ENCODE peak calls at places on chromosomes 6 and 20, in five cellular contexts. X is AG04450, O is IMR-90, C is uterus, B is K562. Q is an unnamed sample.

GRCh38 chr20:38725959-38726848 is 1.9 kb downstream of the SLC32A1 start:
- DNase-seq in X (no peak), B (peak), C (peak), O (peak), Q (no peak)

GRCh38 chr20:25341716-25342680 is 48.6 kb downstream of the ABHD12 start:
- DNase-seq in B (no peak), C (no peak), O (peak), X (no peak), Q (peak)

GRCh38 chr6:129590408-129591022 is 119.5 kb downstream of the ARHGAP18 start:
- DNase-seq in C (no peak), B (no peak), O (peak), X (peak), Q (no peak)

GRCh38 chr6:110226261-110226660 is 46.0 kb downstream of the CDC40 start:
- DNase-seq in B (no peak), X (no peak), O (no peak), C (no peak), Q (no peak)

GRCh38 chr6:123529843-123530242 is 106.9 kb downstream of the TRDN start:
- DNase-seq in O (no peak), X (no peak), C (no peak), B (peak), Q (no peak)

GRCh38 chr20:7003598-7003997 is 236.1 kb downstream of the BMP2 start:
- DNase-seq in C (no peak), O (no peak), X (no peak), B (no peak), Q (peak)

GRCh38 chr6:28343898-28344677 is 5.7 kb upstream of the ZKSCAN3 start:
- DNase-seq in X (no peak), B (peak), C (no peak), O (no peak), Q (no peak)

GRCh38 chr20:4465855-4466545 is 255.7 kb upstream of the PRND start:
- DNase-seq in B (no peak), X (no peak), C (no peak), O (peak), Q (no peak)

GRCh38 chr6:30810813-30811329 is 66.5 kb upstream of the IER3 start:
- DNase-seq in O (no peak), X (no peak), C (no peak), B (no peak), Q (peak)

GRCh38 chr20:19699132-19699971 is 58.7 kb upstream of the RIN2 start:
- DNase-seq in B (no peak), C (no peak), X (peak), O (peak), Q (peak)

GRCh38 chr20:16100767-16101166 is 472.5 kb downstream of the KIF16B start:
- DNase-seq in X (no peak), C (no peak), O (no peak), B (no peak), Q (no peak)

DNA sequence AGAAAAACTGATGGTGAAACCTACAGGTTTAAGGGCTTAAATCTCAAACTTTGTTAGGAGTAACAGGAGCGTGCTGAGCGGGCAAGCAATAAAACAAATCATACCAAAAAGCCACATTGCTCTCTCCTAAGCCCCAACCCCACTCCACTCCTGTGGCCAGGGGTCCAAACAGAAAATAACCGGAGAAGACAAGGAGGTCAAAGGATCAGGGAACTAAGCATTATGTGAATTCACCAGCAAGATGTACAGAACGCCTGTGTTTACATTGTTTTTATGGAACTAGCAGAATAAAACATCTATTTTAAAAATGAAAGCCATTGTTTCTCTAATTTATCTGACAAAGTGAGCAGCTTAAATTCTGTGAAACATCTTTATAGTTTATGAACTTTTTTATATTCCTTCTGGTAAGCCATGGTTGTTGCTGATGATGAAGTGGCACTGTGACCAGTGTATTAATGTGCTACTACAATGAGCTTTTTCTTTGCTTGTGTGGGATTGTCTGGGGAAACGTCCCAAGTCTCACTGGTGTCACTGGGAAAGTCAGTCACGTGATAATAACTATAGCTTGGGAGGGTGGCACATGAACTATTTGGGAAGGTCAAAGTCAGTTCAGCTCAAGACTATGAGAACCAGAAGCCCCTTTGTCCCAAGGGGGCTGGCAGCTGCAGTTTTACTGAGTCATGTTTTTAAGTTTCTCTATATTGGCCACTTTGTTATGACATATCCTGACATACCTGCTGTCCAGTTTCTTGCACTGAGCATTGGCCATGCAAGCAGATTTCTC is 9.8 kb downstream of the FAM210B start:
- DNase-seq in X (no peak), B (no peak), C (no peak), O (no peak), Q (no peak)
- H3K27ac ChIP-seq in X (no peak), B (peak), C (no peak), O (no peak), Q (no peak)

GRCh38 chr6:161406633-161407032 is 132.8 kb upstream of the AGPAT4 start:
- DNase-seq in X (peak), O (peak), C (no peak), B (no peak), Q (peak)

GRCh38 chr6:161409353-161409752 is 135.5 kb upstream of the AGPAT4 start:
- DNase-seq in X (no peak), O (no peak), B (no peak), C (no peak), Q (no peak)

GRCh38 chr6:161407581-161407980 is 133.7 kb upstream of the AGPAT4 start:
- DNase-seq in O (peak), B (peak), C (no peak), X (peak), Q (no peak)

GRCh38 chr6:161405418-161405817 is 131.6 kb upstream of the AGPAT4 start:
- DNase-seq in C (no peak), X (no peak), B (no peak), O (no peak), Q (no peak)

GRCh38 chr6:161407115-161407514 is 133.3 kb upstream of the AGPAT4 start:
- DNase-seq in B (no peak), C (no peak), O (no peak), X (no peak), Q (no peak)
- H3K27ac ChIP-seq in B (peak), C (no peak), O (no peak), X (no peak), Q (peak)

GRCh38 chr6:147201885-147202515 is 2.2 kb upstream of the STXBP5 start:
- DNase-seq in C (no peak), O (peak), X (no peak), B (peak), Q (no peak)
- H3K27ac ChIP-seq in C (peak), O (peak), X (peak), B (peak), Q (no peak)

GRCh38 chr20:57231951-57232428 is 34.5 kb downstream of the BMP7 start:
- DNase-seq in C (no peak), B (no peak), X (no peak), O (no peak), Q (no peak)
- H3K27ac ChIP-seq in C (no peak), B (no peak), X (no peak), O (no peak), Q (no peak)